ENCODE peak calls at places on chromosomes 4 and X, in ten cellular contexts. P, L, T, D, G, H, I, V, S and W are unnamed samples.

GRCh38 chrX:47752685-47753084 is 84.0 kb upstream of the ZNF81 start:
- DNase-seq in L (no peak), H (no peak), T (no peak), G (no peak), P (no peak), S (no peak), D (no peak), V (no peak), I (no peak), W (no peak)

GRCh38 chr4:8582941-8583654 is 2.9 kb downstream of the GPR78 start:
- DNase-seq in H (no peak), T (no peak), I (no peak), L (no peak), D (no peak), S (no peak), P (no peak), V (no peak), G (no peak), W (no peak)

GRCh38 chr4:120877021-120877420 is 45.5 kb downstream of the PRDM5 start:
- DNase-seq in H (no peak), T (no peak), L (no peak), V (no peak), D (no peak), G (no peak), P (no peak), S (no peak), I (no peak), W (no peak)

GRCh38 chr4:113101669-113102068 is 52.2 kb downstream of the ANK2 start:
- DNase-seq in H (no peak), P (no peak), D (no peak), G (no peak), L (peak; percentile 12), S (no peak), V (no peak), I (no peak), T (peak; percentile 15), W (no peak)

GRCh38 chr4:145287351-145287750 is 107.0 kb upstream of the OTUD4 start:
- DNase-seq in D (no peak), P (no peak), I (no peak), L (no peak), S (no peak), H (no peak), T (no peak), G (no peak), V (no peak), W (no peak)

GRCh38 chrX:9153299-9153698 is 119.4 kb upstream of the FAM9B start:
- DNase-seq in V (no peak), S (no peak), L (no peak), I (no peak), P (no peak), H (no peak), G (no peak), T (no peak), D (no peak), W (no peak)

GRCh38 chrX:104307341-104307740 is 52.6 kb upstream of the ESX1 start:
- DNase-seq in G (no peak), D (no peak), V (no peak), S (no peak), T (no peak), P (no peak), H (no peak), I (no peak), L (no peak), W (no peak)

GRCh38 chr4:150546286-150546685 is 35.7 kb upstream of the MAB21L2 start:
- DNase-seq in V (no peak), T (no peak), H (no peak), D (no peak), L (no peak), I (no peak), G (no peak), P (no peak), S (no peak), W (no peak)

GRCh38 chrX:148499638-148500427 is 584 bp upstream of the AFF2 start:
- DNase-seq in S (no peak), D (peak; percentile 9), G (no peak), L (no peak), I (no peak), V (no peak), P (no peak), T (no peak), H (no peak), W (no peak)

GRCh38 chrX:132270699-132271098 is 51.5 kb upstream of the RAP2C start:
- DNase-seq in L (peak; percentile 24), T (peak; percentile 9), I (no peak), D (no peak), P (no peak), H (no peak), V (no peak), S (no peak), G (no peak), W (no peak)

GRCh38 chr4:181319629-181320028 is 923.6 kb upstream of the TENM3 start:
- DNase-seq in T (no peak), H (no peak), I (no peak), V (no peak), G (peak; percentile 7), D (no peak), L (no peak), S (no peak), P (no peak), W (no peak)

GRCh38 chr4:169440446-169440845 is 169.7 kb upstream of the SH3RF1 start:
- DNase-seq in S (no peak), H (no peak), L (no peak), G (no peak), D (no peak), V (no peak), I (no peak), T (no peak), P (no peak), W (no peak)

GRCh38 chr4:183200453-183200852 is 101.4 kb downstream of the WWC2 start:
- DNase-seq in V (no peak), L (peak; percentile 65), T (peak; percentile 79), P (no peak), G (no peak), D (no peak), I (no peak), S (no peak), H (peak; percentile 51), W (no peak)

GRCh38 chr4:7043521-7044414 is 596 bp downstream of the TADA2B start:
- DNase-seq in P (peak; percentile 77), H (peak; percentile 30), I (no peak), T (no peak), V (no peak), L (peak; percentile 49), G (no peak), D (no peak), S (peak; percentile 37), W (peak; percentile 25)

GRCh38 chr4:151736367-151736766 is 24.4 kb downstream of the GATB start:
- DNase-seq in G (no peak), T (no peak), H (no peak), L (no peak), V (no peak), D (no peak), I (no peak), P (no peak), S (no peak), W (no peak)

GRCh38 chr4:2660596-2661211 is 95.4 kb downstream of the TNIP2 start:
- DNase-seq in T (no peak), G (no peak), P (no peak), L (no peak), I (no peak), D (no peak), H (no peak), S (no peak), V (no peak), W (no peak)

GRCh38 chrX:13748486-13748885 is 13.9 kb downstream of the OFD1 start:
- DNase-seq in H (no peak), D (no peak), L (peak; percentile 14), P (no peak), S (no peak), V (no peak), G (no peak), T (no peak), I (no peak), W (no peak)

GRCh38 chr4:83125738-83126141 is 11.2 kb upstream of the PLAC8 start:
- DNase-seq in D (no peak), H (no peak), T (no peak), S (peak; percentile 51), V (no peak), P (no peak), G (no peak), L (no peak), I (no peak), W (no peak)

GRCh38 chr4:187493661-187494060 is 501.9 kb upstream of the ZFP42 start:
- DNase-seq in H (no peak), D (no peak), I (no peak), S (no peak), G (no peak), V (no peak), T (no peak), L (no peak), P (no peak), W (no peak)

GRCh38 chr4:13329963-13330362 is 154.2 kb downstream of the RAB28 start:
- DNase-seq in I (no peak), P (no peak), S (no peak), D (no peak), G (no peak), H (no peak), V (peak; percentile 15), L (peak; percentile 57), T (no peak), W (no peak)

GRCh38 chr4:171644430-171645057 is 168.7 kb upstream of the GALNTL6 start:
- DNase-seq in D (peak; percentile 23), G (no peak), L (no peak), S (no peak), I (peak; percentile 50), P (no peak), V (no peak), H (no peak), T (no peak), W (no peak)

GRCh38 chr4:85039526-85039925 is 73.0 kb upstream of the WDFY3 start:
- DNase-seq in L (peak; percentile 30), S (no peak), H (no peak), P (no peak), T (peak; percentile 30), D (no peak), I (no peak), V (no peak), G (no peak), W (no peak)

GRCh38 chr4:81470456-81471327 is 1.0 kb downstream of the RASGEF1B start:
- DNase-seq in G (no peak), T (no peak), I (no peak), P (peak; percentile 44), D (no peak), S (no peak), L (no peak), V (no peak), H (peak; percentile 52), W (no peak)